ENCODE peak calls at places on chromosomes 7 and 10, in seven cellular contexts. Q is fibroblast of lung, A is pancreas, G is WTC11, Z is esophagus squamous epithelium, V is AG09309, M is cardiac fibroblast. K is an unnamed sample.

GRCh38 chr10:59465089-59465488 is 102.7 kb upstream of the FAM13C start:
- DNase-seq in G (no peak), Q (peak), V (peak), Z (no peak), M (peak), A (no peak), K (peak)

GRCh38 chr10:50635286-50635685 is 11.5 kb upstream of the SGMS1 start:
- DNase-seq in G (no peak), V (peak), Z (no peak), M (peak), A (no peak), Q (peak), K (no peak)

GRCh38 chr7:127887631-127888030 is 143.6 kb downstream of the LRRC4 start:
- DNase-seq in G (no peak), M (no peak), A (no peak), Q (no peak), V (no peak), Z (no peak), K (no peak)

GRCh38 chr7:447523-447922 is 72.1 kb downstream of the PDGFA start:
- DNase-seq in A (no peak), Q (no peak), V (no peak), M (no peak), Z (no peak), G (no peak), K (no peak)

GRCh38 chr10:30462513-30462912 is 28.5 kb downstream of the MAP3K8 start:
- DNase-seq in M (no peak), V (no peak), Z (no peak), G (no peak), Q (no peak), A (no peak), K (no peak)

GRCh38 chr10:33676606-33677005 is 342.1 kb upstream of the NRP1 start:
- DNase-seq in Q (no peak), G (no peak), M (no peak), V (no peak), A (no peak), Z (no peak), K (no peak)

GRCh38 chr7:112416127-112416526 is 34.1 kb upstream of the IFRD1 start:
- DNase-seq in V (no peak), Z (no peak), Q (peak), M (peak), A (no peak), G (no peak), K (no peak)

GRCh38 chr10:79073784-79074432 is 5.1 kb downstream of the ZMIZ1 start:
- DNase-seq in Z (no peak), Q (peak), V (no peak), A (peak), G (no peak), M (no peak), K (no peak)

DNA sequence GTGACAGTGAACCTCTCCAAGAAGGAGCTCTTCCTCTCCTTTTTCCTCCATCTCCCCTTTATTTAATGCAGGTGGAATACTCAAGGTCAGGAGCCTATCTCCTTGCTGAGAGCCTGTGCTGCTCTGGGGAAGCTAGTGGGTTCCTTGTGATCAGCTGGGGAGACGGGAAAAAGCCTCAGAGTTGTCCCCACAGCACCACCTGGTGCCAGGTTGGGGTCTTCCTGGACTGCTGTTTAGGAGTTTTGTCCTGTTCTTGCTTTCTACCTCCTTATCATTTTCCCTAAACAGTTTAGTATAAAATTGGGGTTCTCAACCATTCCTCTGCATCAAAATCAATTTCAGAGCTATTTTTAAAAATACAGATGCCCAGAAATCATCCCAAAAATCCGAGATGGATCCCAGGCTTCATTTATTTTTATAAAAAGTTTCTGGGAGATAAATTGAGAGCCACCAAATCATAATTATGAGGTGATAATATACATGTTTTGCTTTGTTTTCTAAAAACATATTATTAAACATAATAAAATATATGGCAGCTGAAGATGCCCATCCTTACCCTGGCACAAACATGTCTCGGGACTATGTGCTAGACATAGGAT is 44.3 kb downstream of the MACC1 start:
- DNase-seq in V (no peak), M (peak), Q (peak), A (peak), Z (no peak), G (peak), K (peak)
- TF ChIP-seq CTCF in V (peak), M (peak), Q (peak), A (no peak), Z (peak), G (peak), K (peak)

DNA sequence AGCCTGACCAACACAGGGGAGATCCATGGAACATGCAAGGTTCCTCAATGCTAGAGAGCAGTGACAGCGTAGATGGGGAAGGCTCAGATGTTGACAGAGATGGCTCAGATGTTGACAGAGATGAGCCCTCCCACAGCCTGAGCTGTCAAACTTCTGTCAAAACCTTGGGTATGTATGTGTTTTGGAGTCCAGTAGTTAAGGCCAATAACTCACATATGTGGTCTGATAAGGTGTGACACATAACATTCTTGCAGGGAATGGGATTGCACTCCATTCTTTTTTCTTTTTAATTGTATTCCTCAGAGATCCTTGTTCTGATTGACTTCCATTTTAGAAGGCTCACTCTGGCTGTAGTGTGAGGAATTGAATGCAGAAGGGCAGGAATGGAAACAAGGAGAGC is 136.3 kb downstream of the C1GALT1 start:
- DNase-seq in V (no peak), Q (no peak), M (no peak), G (no peak), Z (no peak), A (no peak), K (no peak)
- TF ChIP-seq CTCF in V (no peak), Q (no peak), M (no peak), G (no peak), Z (no peak), A (no peak), K (no peak)

GRCh38 chr10:53447576-53447975 is 675.0 kb upstream of the MBL2 start:
- DNase-seq in V (no peak), Q (no peak), G (no peak), Z (no peak), A (no peak), M (no peak), K (no peak)

GRCh38 chr10:53458007-53458406 is 685.4 kb upstream of the MBL2 start:
- DNase-seq in G (no peak), Q (no peak), M (no peak), V (no peak), Z (no peak), A (no peak), K (no peak)

GRCh38 chr10:53453196-53453595 is 680.6 kb upstream of the MBL2 start:
- DNase-seq in G (no peak), Z (no peak), V (no peak), M (no peak), A (no peak), Q (no peak), K (no peak)
- TF ChIP-seq CTCF in G (peak), Z (no peak), V (no peak), M (no peak), A (no peak), Q (no peak), K (peak)

DNA sequence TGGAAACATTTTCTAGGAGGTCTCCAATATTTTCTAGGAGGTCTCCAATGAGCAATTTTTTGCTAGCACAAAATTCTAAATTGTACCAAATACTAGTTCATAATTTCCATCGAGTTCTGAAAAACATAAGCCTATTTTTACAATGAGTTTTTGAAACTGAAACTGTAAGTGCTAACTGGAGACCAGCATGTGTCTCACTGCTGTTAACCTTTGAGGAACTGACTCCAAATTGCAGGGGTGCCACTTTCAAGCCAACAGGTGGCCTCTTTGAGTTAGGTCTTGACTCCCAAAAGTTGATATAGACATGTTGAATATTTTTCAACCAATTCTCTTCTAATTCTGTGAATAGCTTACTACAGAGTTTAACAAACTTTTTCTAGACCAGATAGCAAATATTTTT is 58.8 kb downstream of the CAV1 start:
- DNase-seq in M (no peak), Z (no peak), V (no peak), G (no peak), A (no peak), Q (no peak), K (no peak)
- TF ChIP-seq CTCF in M (no peak), Z (no peak), V (no peak), G (no peak), A (no peak), Q (no peak), K (no peak)

K was measured in Caco-2.